ENCODE peak calls at places on chromosome 9, in four cellular contexts. Y, I, L and S are unnamed samples.

GRCh38 chr9:15714746-15715145 is 161.9 kb downstream of the CCDC171 start:
- ATAC-seq in Y (no peak), I (no peak), L (no peak), S (no peak)

GRCh38 chr9:108854641-108855528 is 901 bp downstream of the ACTL7B start:
- ATAC-seq in Y (peak), I (no peak), L (no peak), S (no peak)

GRCh38 chr9:6941527-6941926 is 183.8 kb downstream of the KDM4C start:
- ATAC-seq in Y (no peak), I (no peak), L (no peak), S (no peak)

GRCh38 chr9:114313186-114313585 is 9.7 kb upstream of the ORM1 start:
- ATAC-seq in Y (no peak), I (no peak), L (no peak), S (no peak)

GRCh38 chr9:73116030-73116429 is 35.6 kb upstream of the ANXA1 start:
- ATAC-seq in Y (peak), I (no peak), L (no peak), S (no peak)

GRCh38 chr9:36572515-36573418 is at the start of gene MELK:
- ATAC-seq in Y (peak), I (peak), L (peak), S (peak)

GRCh38 chr9:75636427-75637045 is 253.9 kb upstream of the PCSK5 start:
- ATAC-seq in Y (no peak), I (no peak), L (no peak), S (no peak)

GRCh38 chr9:37382161-37382981 is 40.1 kb upstream of the GRHPR start:
- ATAC-seq in Y (peak), I (no peak), L (no peak), S (no peak)

GRCh38 chr9:83999141-83999918 is 18.7 kb downstream of the RMI1 start:
- ATAC-seq in Y (no peak), I (no peak), L (no peak), S (no peak)

GRCh38 chr9:81562221-81563019 is 126.9 kb downstream of the TLE1 start:
- ATAC-seq in Y (no peak), I (peak), L (peak), S (no peak)

GRCh38 chr9:112401175-112401815 is 21.4 kb downstream of the HSDL2 start:
- ATAC-seq in Y (peak), I (no peak), L (peak), S (no peak)

GRCh38 chr9:93865245-93865644 is 89.9 kb downstream of the BARX1 start:
- ATAC-seq in Y (no peak), I (no peak), L (no peak), S (no peak)

GRCh38 chr9:130118841-130119520 is 53.2 kb upstream of the NCS1 start:
- ATAC-seq in Y (no peak), I (no peak), L (no peak), S (no peak)

GRCh38 chr9:69542942-69543704 is 129.0 kb downstream of the APBA1 start:
- ATAC-seq in Y (no peak), I (no peak), L (no peak), S (no peak)

GRCh38 chr9:128885376-128885775 is 3.4 kb downstream of the LRRC8A start:
- ATAC-seq in Y (no peak), I (no peak), L (no peak), S (no peak)

GRCh38 chr9:95089916-95090791 is 227.4 kb downstream of the FANCC start:
- ATAC-seq in Y (peak), I (no peak), L (peak), S (peak)

GRCh38 chr9:32136700-32137339 is 247.6 kb upstream of the ACO1 start:
- ATAC-seq in Y (no peak), I (peak), L (peak), S (no peak)

GRCh38 chr9:37262410-37262809 is 142.0 kb downstream of the ZCCHC7 start:
- ATAC-seq in Y (peak), I (no peak), L (no peak), S (no peak)

GRCh38 chr9:5195450-5195849 is 10.0 kb upstream of the INSL6 start:
- ATAC-seq in Y (no peak), I (no peak), L (no peak), S (no peak)

GRCh38 chr9:32376295-32376694 is 8.1 kb upstream of the ACO1 start:
- ATAC-seq in Y (peak), I (no peak), L (no peak), S (no peak)

GRCh38 chr9:88791105-88791805 is 200.0 kb upstream of the S1PR3 start:
- ATAC-seq in Y (no peak), I (no peak), L (no peak), S (peak)

GRCh38 chr9:132888151-132888550 is 9.5 kb downstream of the SPACA9 start:
- ATAC-seq in Y (no peak), I (no peak), L (peak), S (no peak)

GRCh38 chr9:35691325-35691631 is 1.6 kb upstream of the TPM2 start:
- ATAC-seq in Y (peak), I (peak), L (peak), S (no peak)

GRCh38 chr9:95756101-95756500 is 119.4 kb upstream of the ERCC6L2 start:
- ATAC-seq in Y (no peak), I (no peak), L (no peak), S (no peak)

GRCh38 chr9:12426198-12426864 is 266.9 kb upstream of the TYRP1 start:
- ATAC-seq in Y (no peak), I (no peak), L (no peak), S (no peak)

GRCh38 chr9:4725706-4726442 is 15.1 kb downstream of the AK3 start:
- ATAC-seq in Y (no peak), I (no peak), L (no peak), S (no peak)

GRCh38 chr9:346114-346513 is 131.4 kb downstream of the DOCK8 start:
- ATAC-seq in Y (no peak), I (no peak), L (no peak), S (no peak)

GRCh38 chr9:68705636-68706578 is 867 bp downstream of the PIP5K1B start:
- ATAC-seq in Y (peak), I (no peak), L (peak), S (no peak)

GRCh38 chr9:136545966-136546696 is at the start of gene NOTCH1:
- ATAC-seq in Y (peak), I (peak), L (peak), S (peak)

GRCh38 chr9:123465304-123465703 is 109.3 kb downstream of the CRB2 start:
- ATAC-seq in Y (no peak), I (no peak), L (peak), S (no peak)

GRCh38 chr9:100554935-100555401 is 22.9 kb upstream of the CAVIN4 start:
- ATAC-seq in Y (no peak), I (no peak), L (no peak), S (no peak)

GRCh38 chr9:3337515-3337914 is 188.3 kb downstream of the RFX3 start:
- ATAC-seq in Y (no peak), I (no peak), L (no peak), S (peak)

GRCh38 chr9:91182429-91182828 is 179.3 kb downstream of the AUH start:
- ATAC-seq in Y (peak), I (peak), L (no peak), S (no peak)

GRCh38 chr9:130663258-130664171 is 879 bp upstream of the PRDM12 start:
- ATAC-seq in Y (peak), I (no peak), L (peak), S (no peak)

GRCh38 chr9:85404911-85405580 is 336.7 kb downstream of the AGTPBP1 start:
- ATAC-seq in Y (no peak), I (no peak), L (no peak), S (no peak)

GRCh38 chr9:121888438-121888775 is 204.7 kb downstream of the TTLL11 start:
- ATAC-seq in Y (no peak), I (no peak), L (peak), S (no peak)

GRCh38 chr9:17772223-17772622 is 193.4 kb downstream of the SH3GL2 start:
- ATAC-seq in Y (no peak), I (no peak), L (no peak), S (no peak)

GRCh38 chr9:17775646-17776045 is 196.8 kb downstream of the SH3GL2 start:
- ATAC-seq in Y (no peak), I (no peak), L (no peak), S (no peak)

GRCh38 chr9:17777465-17777864 is 198.6 kb downstream of the SH3GL2 start:
- ATAC-seq in Y (no peak), I (no peak), L (no peak), S (no peak)

GRCh38 chr9:17776735-17777134 is 197.9 kb downstream of the SH3GL2 start:
- ATAC-seq in Y (no peak), I (no peak), L (no peak), S (no peak)
- TF ChIP-seq CTCF in Y (no peak), I (no peak), L (no peak), S (no peak)

DNA sequence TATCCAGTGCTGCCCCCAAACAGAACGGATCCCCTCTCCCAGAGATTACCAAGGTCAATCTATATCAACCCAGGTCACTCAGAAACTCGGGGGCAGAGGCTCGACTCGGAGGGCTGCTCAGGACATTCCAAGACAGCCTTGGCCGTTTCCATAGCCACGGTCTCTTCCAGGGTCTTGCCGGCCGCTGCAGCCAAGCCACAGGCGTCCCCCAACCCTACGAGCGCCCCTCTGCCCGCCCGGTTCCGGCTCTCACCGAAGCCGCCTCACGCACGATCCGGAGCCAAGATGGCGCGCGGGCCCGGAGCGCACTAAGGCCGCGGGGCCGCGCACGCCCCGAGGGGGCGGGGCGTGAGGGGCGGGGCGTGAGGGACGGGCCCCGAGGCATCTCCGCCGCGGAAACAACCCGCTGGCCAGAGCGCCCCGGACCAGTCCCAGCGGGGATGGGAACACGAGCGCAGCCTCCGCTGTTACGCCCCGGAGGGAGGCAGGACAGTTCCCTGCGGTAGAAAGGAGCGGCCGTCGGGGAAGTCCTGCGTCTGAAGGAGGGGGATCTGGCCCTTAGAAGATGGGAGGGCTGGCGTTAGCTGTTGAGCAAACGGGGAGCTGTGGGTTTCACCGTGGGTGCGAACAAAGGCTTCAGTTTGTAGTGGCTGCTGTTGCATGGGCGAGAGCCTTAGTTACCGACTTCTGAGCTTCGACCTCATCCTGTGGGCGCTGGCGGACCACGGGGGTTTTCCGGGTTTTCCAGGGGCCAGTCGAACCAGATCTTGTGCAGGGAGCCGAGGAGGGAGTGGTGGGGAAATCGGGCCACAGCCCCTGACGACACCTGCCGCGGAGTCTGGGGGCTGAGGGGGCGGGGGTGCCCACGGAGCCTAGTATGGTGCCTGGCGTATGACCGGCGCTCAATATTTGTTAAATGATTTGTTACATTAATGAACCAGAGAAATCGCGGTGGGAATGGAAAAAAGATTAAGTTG is at the start of gene RPP25L:
- ATAC-seq in Y (peak), I (peak), L (peak), S (peak)
- TF ChIP-seq POLR2A in Y (peak), I (peak), L (peak), S (peak)

DNA sequence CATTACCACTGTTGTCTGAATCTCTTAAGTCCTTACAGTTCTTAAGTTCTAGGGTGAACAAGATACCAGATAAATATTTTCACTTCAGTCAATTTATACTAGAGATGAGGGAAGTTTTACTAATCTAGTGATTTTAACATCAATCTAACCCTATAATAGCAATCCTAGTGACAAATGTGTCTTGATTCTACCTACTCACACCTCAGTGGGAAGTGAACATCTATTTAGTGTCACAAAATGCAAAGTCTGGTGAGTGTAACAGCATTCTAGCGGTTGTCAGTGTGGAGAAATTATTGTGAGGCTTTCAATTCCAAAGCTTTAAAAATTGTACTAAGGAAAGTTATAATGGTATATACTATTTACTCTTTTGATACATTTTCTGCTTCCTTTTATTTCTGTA is 225.8 kb upstream of the CYLC2 start:
- ATAC-seq in Y (no peak), I (no peak), L (no peak), S (no peak)
- TF ChIP-seq POLR2AphosphoS5 in Y (no peak), I (no peak), L (no peak), S (no peak)

GRCh38 chr9:110143969-110144545 is 63.9 kb downstream of the C9orf152 start:
- ATAC-seq in Y (no peak), I (no peak), L (no peak), S (no peak)
- TF ChIP-seq CTCF in Y (no peak), I (no peak), L (no peak), S (no peak)

GRCh38 chr9:86997961-86998360 is 50.7 kb upstream of the GAS1 start:
- ATAC-seq in Y (no peak), I (no peak), L (no peak), S (no peak)
- TF ChIP-seq POLR2A in Y (no peak), I (no peak), L (no peak), S (no peak)

GRCh38 chr9:87421734-87422133 is 75.9 kb upstream of the DAPK1 start:
- ATAC-seq in Y (no peak), I (no peak), L (no peak), S (no peak)
- TF ChIP-seq POLR2AphosphoS5 in Y (no peak), I (no peak), L (no peak), S (no peak)

DNA sequence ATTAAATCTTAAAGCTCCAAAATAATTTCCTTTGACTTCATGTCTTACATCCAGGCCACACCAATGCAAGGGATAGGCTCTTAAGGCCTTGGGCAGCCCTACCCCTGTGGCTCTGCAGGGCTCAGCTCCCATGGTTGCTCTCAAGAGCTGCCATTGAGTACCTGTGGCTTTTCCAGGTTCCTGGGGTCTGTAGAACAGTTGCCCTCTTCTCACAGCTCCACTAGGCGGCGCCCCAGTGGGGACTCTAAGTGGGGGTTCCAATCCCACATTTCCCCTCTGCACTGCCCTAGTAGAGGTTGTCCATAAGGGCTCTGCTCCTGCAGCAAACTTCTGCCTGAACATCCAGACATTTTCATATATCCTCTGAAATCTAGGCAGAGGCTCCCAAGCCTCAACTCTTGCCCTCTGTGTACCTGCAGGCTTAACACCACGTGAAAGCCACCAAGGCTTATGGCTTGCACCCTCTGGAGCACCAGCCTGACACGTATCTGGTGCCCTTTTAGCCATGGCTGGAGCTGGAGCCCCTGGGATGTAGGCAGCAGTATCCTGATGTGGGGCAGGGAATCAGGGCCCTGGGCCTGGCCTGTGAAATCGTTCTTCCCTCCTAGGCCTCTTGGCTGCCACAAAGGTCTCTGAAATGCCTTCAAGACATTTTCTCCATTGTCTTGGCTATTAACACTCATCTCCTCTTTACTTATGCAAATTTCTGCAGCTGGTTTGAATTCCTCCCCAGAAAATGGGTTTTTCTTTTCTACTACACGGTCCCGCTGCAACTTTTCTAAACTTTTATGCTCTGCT is 185.1 kb downstream of the SMARCA2 start:
- ATAC-seq in Y (peak), I (peak), L (peak), S (no peak)
- TF ChIP-seq CTCF in Y (no peak), I (peak), L (no peak), S (no peak)

DNA sequence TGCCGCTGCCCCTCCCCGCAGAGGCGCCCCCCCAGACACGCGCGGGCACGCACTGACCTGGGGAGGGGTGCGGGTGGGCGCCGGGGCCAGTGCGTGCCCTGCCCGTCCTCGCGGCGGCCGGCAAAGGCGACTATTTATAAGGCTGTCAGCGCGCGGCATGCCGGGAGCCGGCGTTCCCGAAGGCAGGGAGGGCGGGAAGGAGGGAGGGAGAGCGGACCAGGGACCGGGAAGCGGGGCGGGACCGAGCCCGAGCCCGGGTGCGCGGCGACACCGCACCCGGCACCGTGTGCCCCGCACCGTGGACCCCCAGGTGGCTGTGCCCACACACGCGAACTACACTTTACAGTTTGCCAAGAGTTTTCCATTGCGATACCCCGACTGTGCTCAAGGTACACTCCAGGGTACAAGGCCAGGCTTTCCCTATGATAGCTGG is at the start of gene AK1:
- ATAC-seq in Y (peak), I (peak), L (peak), S (peak)
- TF ChIP-seq POLR2A in Y (peak), I (peak), L (peak), S (no peak)

GRCh38 chr9:135154050-135154570 is 66.6 kb downstream of the OLFM1 start:
- ATAC-seq in Y (no peak), I (no peak), L (no peak), S (no peak)

GRCh38 chr9:135158572-135158937 is 71.1 kb downstream of the OLFM1 start:
- ATAC-seq in Y (no peak), I (no peak), L (no peak), S (no peak)

GRCh38 chr9:135157856-135158571 is 70.5 kb downstream of the OLFM1 start:
- ATAC-seq in Y (no peak), I (no peak), L (no peak), S (no peak)

GRCh38 chr9:135155396-135155795 is 67.9 kb downstream of the OLFM1 start:
- ATAC-seq in Y (no peak), I (no peak), L (no peak), S (no peak)

DNA sequence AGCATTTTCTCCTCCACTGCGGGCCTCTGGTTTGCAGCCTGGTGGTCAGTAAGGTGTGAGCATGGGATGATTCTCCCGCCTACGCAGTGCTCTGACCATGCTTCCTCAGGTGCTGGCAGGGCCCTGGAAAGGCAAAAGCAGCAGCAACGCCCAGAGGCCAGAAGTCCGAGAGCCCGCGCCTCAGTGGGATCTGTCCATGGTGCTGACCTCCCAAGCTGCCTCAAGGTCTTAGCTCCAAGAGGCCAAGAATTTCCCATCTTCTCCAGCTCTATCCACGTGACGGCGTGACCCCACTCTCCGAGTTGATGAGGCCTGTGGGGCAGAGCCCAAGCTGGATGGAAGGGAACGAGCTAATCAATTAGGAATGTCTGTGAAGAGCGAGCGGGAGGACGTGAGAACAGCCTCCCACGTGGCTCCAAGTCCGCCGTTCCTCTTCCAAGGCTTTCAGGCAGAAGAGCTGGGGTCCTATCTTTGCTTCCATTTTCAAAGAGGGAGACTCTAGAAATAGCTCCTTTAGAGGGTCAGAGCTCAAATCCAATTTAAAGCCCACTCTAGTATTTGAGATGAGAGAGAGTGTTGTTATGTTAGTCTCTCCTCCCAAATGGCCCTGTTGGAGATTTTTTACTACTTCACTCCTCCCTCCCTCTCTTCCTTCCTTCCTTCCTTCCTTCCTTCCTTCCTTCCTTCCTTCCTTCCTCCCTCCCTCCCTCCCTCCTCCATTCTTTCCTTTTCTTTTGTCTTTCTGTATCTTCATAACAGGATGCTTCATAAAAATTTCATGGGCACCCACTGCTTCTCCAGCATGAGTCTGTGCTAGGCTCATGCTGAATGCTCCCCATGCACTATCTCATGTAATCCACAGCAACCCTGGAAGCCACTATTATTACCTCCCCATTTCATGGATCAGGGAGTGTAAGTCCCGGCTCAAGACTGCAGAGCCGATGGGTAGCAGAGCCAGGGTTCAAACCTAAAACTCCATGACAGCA is 69.3 kb downstream of the OLFM1 start:
- ATAC-seq in Y (peak), I (no peak), L (peak), S (no peak)
- TF ChIP-seq POLR2AphosphoS5 in Y (no peak), I (no peak), L (no peak), S (no peak)

GRCh38 chr9:21473236-21473635 is 8.9 kb downstream of the IFNE start:
- ATAC-seq in Y (no peak), I (peak), L (no peak), S (no peak)
- TF ChIP-seq CTCF in Y (no peak), I (peak), L (no peak), S (no peak)